ENCODE peak calls at places on chromosomes 11 and 22, in six cellular contexts. B, N, L, Y, T and C are unnamed samples.

GRCh38 chr11:109808569-109808968 is 284.6 kb upstream of the ZC3H12C start:
- DNase-seq in B (no peak), N (peak), L (no peak), Y (no peak), T (no peak), C (no peak)

GRCh38 chr22:50436841-50437341 is 37.9 kb downstream of the SBF1 start:
- DNase-seq in B (no peak), N (no peak), L (no peak), Y (no peak), T (no peak), C (no peak)

GRCh38 chr11:75273989-75274391 is 33.4 kb downstream of the TPBGL start:
- DNase-seq in B (no peak), N (no peak), L (no peak), Y (no peak), T (no peak), C (no peak)

GRCh38 chr11:103396237-103396636 is 287.0 kb downstream of the DYNC2H1 start:
- DNase-seq in B (no peak), N (no peak), L (no peak), Y (no peak), T (no peak), C (no peak)

GRCh38 chr22:24901448-24901847 is 45.0 kb downstream of the LHFPL7 start:
- DNase-seq in B (no peak), N (no peak), L (no peak), Y (no peak), T (no peak), C (no peak)

GRCh38 chr11:72773291-72773690 is 20.6 kb downstream of the STARD10 start:
- DNase-seq in B (no peak), N (peak), L (no peak), Y (no peak), T (peak), C (no peak)

GRCh38 chr22:25334091-25334490 is 114.7 kb downstream of the CRYBB2 start:
- DNase-seq in B (peak), N (peak), L (peak), Y (peak), T (no peak), C (peak)

GRCh38 chr11:110793556-110793955 is 81.3 kb upstream of the ARHGAP20 start:
- DNase-seq in B (no peak), N (no peak), L (no peak), Y (no peak), T (no peak), C (no peak)

GRCh38 chr11:44067266-44067665 is 1.2 kb downstream of the ACCS start:
- DNase-seq in B (no peak), N (peak), L (no peak), Y (no peak), T (no peak), C (no peak)

GRCh38 chr11:14418801-14419417 is 59.9 kb upstream of the RRAS2 start:
- DNase-seq in B (no peak), N (peak), L (peak), Y (no peak), T (peak), C (peak)

GRCh38 chr11:75184757-75185156 is 33.9 kb downstream of the SLCO2B1 start:
- DNase-seq in B (no peak), N (no peak), L (no peak), Y (no peak), T (no peak), C (no peak)

GRCh38 chr11:46461461-46461927 is 69.9 kb upstream of the CHRM4 start:
- DNase-seq in B (no peak), N (no peak), L (peak), Y (no peak), T (no peak), C (no peak)

GRCh38 chr22:29914165-29914564 is 31.2 kb downstream of the MTMR3 start:
- DNase-seq in B (no peak), N (no peak), L (no peak), Y (no peak), T (peak), C (no peak)

GRCh38 chr22:31345331-31346254 is 553 bp downstream of the PATZ1 start:
- DNase-seq in B (peak), N (peak), L (peak), Y (peak), T (peak), C (peak)

GRCh38 chr22:31342389-31343125 is 3.6 kb downstream of the PATZ1 start:
- DNase-seq in B (no peak), N (no peak), L (no peak), Y (no peak), T (no peak), C (no peak)

GRCh38 chr22:31346255-31346732 is at the start of gene PATZ1:
- DNase-seq in B (no peak), N (peak), L (peak), Y (no peak), T (peak), C (peak)

GRCh38 chr22:31343235-31344191 is 2.6 kb downstream of the PATZ1 start:
- DNase-seq in B (peak), N (peak), L (no peak), Y (no peak), T (peak), C (no peak)

GRCh38 chr22:31344369-31345330 is 1.5 kb downstream of the PATZ1 start:
- DNase-seq in B (peak), N (no peak), L (no peak), Y (no peak), T (peak), C (no peak)
- TF ChIP-seq CHD2 in B (no peak), N (no peak), L (no peak), Y (no peak), T (no peak), C (no peak)

GRCh38 chr22:19508024-19508776 is 16.0 kb downstream of the CLDN5 start:
- DNase-seq in B (no peak), N (no peak), L (no peak), Y (no peak), T (no peak), C (no peak)
- TF ChIP-seq CHD2 in B (no peak), N (peak), L (no peak), Y (no peak), T (no peak), C (no peak)

DNA sequence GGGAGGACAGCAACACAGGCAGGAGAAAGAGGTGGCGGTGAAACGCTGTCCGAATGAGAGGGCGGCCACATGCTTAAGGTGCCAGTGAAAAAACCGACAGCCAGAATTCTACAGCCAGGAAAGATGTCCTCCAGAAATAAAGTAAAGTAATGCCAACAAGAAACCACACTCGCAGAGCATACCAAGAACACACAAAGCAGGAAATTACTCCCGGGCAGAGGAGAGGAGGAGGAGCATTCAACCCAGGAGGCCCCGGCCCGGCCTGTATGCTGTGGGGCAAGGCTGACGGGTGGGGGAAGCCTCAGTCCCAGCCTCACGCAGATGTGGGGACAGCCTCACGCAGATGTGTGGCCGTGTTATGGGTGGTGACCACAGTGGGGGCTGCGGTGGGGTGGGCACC is 28.0 kb downstream of the CHID1 start:
- DNase-seq in B (no peak), N (no peak), L (no peak), Y (no peak), T (no peak), C (no peak)
- TF ChIP-seq CHD2 in B (no peak), N (no peak), L (no peak), Y (no peak), T (no peak), C (no peak)

GRCh38 chr11:86741489-86742435 is 58.6 kb upstream of the PRSS23 start:
- DNase-seq in B (no peak), N (no peak), L (peak), Y (no peak), T (no peak), C (peak)

GRCh38 chr11:86742436-86742805 is 57.9 kb upstream of the PRSS23 start:
- DNase-seq in B (no peak), N (no peak), L (no peak), Y (no peak), T (no peak), C (no peak)

GRCh38 chr11:86743223-86744118 is 56.9 kb upstream of the PRSS23 start:
- DNase-seq in B (no peak), N (peak), L (peak), Y (no peak), T (no peak), C (peak)

GRCh38 chr11:86738615-86739014 is 61.7 kb upstream of the PRSS23 start:
- DNase-seq in B (no peak), N (peak), L (no peak), Y (no peak), T (no peak), C (no peak)

GRCh38 chr11:86740628-86741488 is 59.5 kb upstream of the PRSS23 start:
- DNase-seq in B (no peak), N (peak), L (peak), Y (no peak), T (no peak), C (peak)
- TF ChIP-seq CHD2 in B (no peak), N (no peak), L (no peak), Y (no peak), T (no peak), C (no peak)

GRCh38 chr11:59173080-59173963 is 1.4 kb downstream of the DTX4 start:
- DNase-seq in B (peak), N (no peak), L (peak), Y (no peak), T (peak), C (no peak)

GRCh38 chr11:59173964-59174663 is 2.2 kb downstream of the DTX4 start:
- DNase-seq in B (peak), N (no peak), L (peak), Y (no peak), T (no peak), C (no peak)

GRCh38 chr11:59175104-59175503 is 3.2 kb downstream of the DTX4 start:
- DNase-seq in B (no peak), N (no peak), L (no peak), Y (no peak), T (no peak), C (no peak)

GRCh38 chr11:59176330-59176729 is 4.4 kb downstream of the DTX4 start:
- DNase-seq in B (no peak), N (no peak), L (no peak), Y (no peak), T (no peak), C (no peak)

DNA sequence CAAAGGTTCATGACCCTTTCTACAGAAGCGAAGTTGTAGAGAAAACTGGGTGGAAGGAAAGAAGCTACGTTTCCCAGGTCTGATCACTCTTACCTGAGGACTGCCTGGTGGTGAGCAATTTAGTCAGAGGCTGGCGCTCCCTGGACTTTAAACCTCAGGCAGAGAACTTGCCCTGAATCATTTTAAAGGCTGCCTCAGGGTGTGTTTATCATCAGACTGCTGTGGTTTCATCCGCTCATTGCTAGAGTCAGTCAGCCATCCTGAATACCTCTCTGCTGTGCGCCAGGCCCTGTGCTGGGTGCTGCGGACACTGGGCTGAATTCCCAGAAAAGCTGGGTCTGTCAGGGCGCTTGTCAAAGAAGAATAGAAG is 2.7 kb downstream of the DTX4 start:
- DNase-seq in B (no peak), N (no peak), L (peak), Y (no peak), T (no peak), C (no peak)
- TF ChIP-seq CHD2 in B (no peak), N (no peak), L (no peak), Y (no peak), T (no peak), C (no peak)

DNA sequence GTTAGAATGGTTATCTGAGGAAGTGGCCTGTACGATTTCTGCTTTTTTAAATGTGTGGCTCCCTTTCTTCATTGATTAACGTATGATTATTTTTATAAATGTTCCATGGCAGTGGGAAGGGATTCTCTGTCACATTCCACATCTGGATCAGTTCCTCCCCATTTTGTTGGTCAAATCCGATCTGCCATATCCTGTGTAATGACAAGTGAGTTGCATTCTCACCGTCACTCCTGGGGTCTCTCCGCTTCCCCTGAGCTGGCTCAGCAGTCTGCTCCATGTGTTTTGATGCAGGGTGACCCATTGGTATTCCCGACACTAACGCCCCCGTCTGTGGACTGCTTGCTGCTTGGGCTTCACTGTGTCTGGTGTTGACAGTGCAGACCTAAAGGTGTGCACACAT is 20.4 kb downstream of the NEAT1 start:
- DNase-seq in B (no peak), N (peak), L (no peak), Y (no peak), T (no peak), C (no peak)
- TF ChIP-seq CHD2 in B (no peak), N (no peak), L (no peak), Y (no peak), T (no peak), C (no peak)

DNA sequence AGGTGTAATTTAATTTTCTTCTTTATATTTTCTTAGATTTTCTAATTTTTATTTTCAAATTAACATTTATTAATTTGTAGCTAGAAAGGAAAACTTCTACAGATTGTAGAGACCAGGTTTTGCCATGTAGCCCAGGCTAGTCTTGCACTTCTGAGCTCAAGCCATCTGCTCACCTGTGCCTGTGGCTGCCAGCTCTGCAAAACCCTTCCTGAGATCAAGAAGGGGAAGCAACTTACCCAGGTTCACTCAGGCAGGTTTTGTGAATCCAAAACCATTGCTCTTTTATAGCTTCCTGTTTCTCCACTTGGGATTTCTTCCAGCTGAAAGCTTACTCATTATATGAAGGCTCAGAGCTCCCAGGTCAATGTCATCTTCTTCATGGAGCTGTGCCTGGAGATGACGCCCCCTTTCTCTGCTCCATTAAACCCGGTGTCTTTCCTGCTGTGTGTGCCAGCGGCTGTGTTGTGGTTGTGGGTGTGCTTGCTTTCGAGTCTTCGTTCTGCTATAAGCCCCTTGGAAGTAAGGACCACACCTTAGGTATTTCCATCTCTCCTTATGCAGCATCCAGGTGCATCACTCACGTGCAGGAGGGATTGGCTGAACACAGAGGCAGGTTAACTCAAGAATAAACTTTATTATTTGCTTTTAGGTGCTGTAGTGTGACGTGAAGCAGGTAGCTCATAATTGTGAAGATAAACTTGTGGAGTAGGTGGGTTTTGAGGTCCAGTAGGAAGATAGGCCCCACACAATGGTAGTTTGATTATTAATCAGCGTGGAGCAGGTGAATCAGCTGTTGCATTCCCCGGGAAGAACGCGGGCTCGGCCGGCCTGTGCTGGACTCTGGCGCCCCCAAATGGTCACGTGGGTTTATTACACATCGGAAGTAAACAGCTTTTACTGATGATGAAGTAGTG is 42.2 kb upstream of the INCENP start:
- DNase-seq in B (peak), N (peak), L (peak), Y (peak), T (peak), C (peak)
- TF ChIP-seq CHD2 in B (no peak), N (no peak), L (no peak), Y (no peak), T (no peak), C (no peak)

DNA sequence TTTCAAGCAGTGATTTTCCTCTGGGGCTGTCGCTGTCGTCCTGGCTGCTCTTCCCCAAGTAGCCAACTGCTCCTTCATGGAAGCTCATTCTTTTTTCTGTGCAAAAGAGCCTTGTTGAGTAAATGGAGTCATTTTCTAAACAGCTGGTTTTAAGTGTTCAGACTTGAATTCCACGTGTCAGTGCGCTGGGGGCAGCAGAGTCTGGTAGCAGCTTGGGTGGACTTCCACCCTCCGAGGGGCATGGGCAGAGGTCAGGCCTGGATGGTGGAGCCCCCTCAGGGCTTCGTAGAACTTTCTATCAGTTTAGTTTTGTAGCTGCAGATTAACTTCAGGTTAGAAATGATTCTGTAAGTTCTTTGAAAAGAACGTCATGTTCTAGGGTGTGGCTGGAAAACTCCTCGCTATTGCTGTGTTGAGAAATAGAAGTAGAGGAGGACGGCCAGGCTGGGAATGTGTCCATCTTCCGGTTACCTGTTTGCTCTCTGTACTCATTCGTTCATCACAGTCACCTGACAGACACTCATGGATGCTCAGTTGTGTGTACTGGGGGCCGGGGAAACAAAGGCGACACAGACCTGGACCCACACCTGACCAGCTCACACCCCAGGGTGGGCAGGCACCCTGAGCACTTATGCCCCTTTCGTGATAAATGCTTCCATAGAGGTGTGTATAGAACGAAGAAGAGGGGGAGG is 270.7 kb downstream of the TBC1D22A start:
- DNase-seq in B (no peak), N (no peak), L (no peak), Y (no peak), T (no peak), C (no peak)
- TF ChIP-seq CHD2 in B (no peak), N (no peak), L (no peak), Y (no peak), T (no peak), C (no peak)

GRCh38 chr22:37565830-37566229 is 5.5 kb downstream of the CDC42EP1 start:
- DNase-seq in B (no peak), N (no peak), L (no peak), Y (no peak), T (no peak), C (no peak)
- TF ChIP-seq CHD2 in B (no peak), N (no peak), L (no peak), Y (no peak), T (no peak), C (no peak)

DNA sequence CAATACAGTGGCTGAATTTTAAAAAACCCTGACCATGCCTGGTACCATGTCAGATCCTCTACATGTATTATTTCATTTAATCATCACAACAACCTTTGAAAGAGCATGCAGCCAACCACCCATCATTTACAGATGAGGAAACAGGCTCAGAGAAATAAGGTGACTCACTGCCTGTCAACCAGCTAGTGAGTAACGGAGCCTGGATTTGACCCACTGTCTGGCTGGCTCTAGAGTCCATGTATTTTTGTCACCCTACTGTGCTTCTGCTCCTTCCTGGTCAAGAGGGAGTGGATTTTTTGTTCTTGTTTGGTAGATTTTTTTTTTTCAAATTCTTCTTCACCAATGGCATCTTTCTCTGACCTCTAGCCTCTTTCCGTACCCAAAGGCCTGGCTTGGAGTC is 77.4 kb downstream of the CWC15 start:
- DNase-seq in B (no peak), N (no peak), L (no peak), Y (no peak), T (no peak), C (peak)
- TF ChIP-seq CHD2 in B (no peak), N (no peak), L (no peak), Y (no peak), T (no peak), C (no peak)